ENCODE peak calls at places on chromosomes 5 and 9, in ten cellular contexts. One of them, this sample, is unnamed.
A peak's percentile ranks its signal among the peaks of the same experiment; 100 is the strongest.

GRCh38 chr9:116152390-116152789 is 1.2 kb upstream of the PAPPA start:
- DNase-seq in endodermal cell: no peak
- DNase-seq in Peyer's patch: no peak
- DNase-seq in adrenal gland: no peak
- DNase-seq in IMR-90: peak; percentile 70
- DNase-seq in H9: no peak
- DNase-seq in WERI-Rb-1: no peak
- DNase-seq in tibial artery: no peak
- DNase-seq in lower lobe of right lung: no peak
- DNase-seq in Panc1: no peak
- DNase-seq in this sample: no peak

GRCh38 chr9:109568568-109569210 is 70.6 kb upstream of the PTPN3 start:
- DNase-seq in Peyer's patch: no peak
- DNase-seq in endodermal cell: no peak
- DNase-seq in Panc1: no peak
- DNase-seq in H9: no peak
- DNase-seq in WERI-Rb-1: no peak
- DNase-seq in adrenal gland: no peak
- DNase-seq in IMR-90: no peak
- DNase-seq in lower lobe of right lung: no peak
- DNase-seq in tibial artery: no peak
- DNase-seq in this sample: no peak

GRCh38 chr9:85212209-85212608 is 529.5 kb downstream of the AGTPBP1 start:
- DNase-seq in adrenal gland: no peak
- DNase-seq in endodermal cell: no peak
- DNase-seq in H9: no peak
- DNase-seq in lower lobe of right lung: no peak
- DNase-seq in tibial artery: no peak
- DNase-seq in WERI-Rb-1: no peak
- DNase-seq in Panc1: no peak
- DNase-seq in Peyer's patch: no peak
- DNase-seq in IMR-90: no peak
- DNase-seq in this sample: no peak

GRCh38 chr5:158388018-158388417 is 529.1 kb upstream of the CLINT1 start:
- DNase-seq in Peyer's patch: no peak
- DNase-seq in adrenal gland: no peak
- DNase-seq in Panc1: no peak
- DNase-seq in endodermal cell: no peak
- DNase-seq in IMR-90: no peak
- DNase-seq in H9: no peak
- DNase-seq in tibial artery: no peak
- DNase-seq in lower lobe of right lung: no peak
- DNase-seq in WERI-Rb-1: peak; percentile 24
- DNase-seq in this sample: no peak

GRCh38 chr9:106799146-106799545 is 63.8 kb upstream of the ZNF462 start:
- DNase-seq in adrenal gland: no peak
- DNase-seq in H9: no peak
- DNase-seq in tibial artery: no peak
- DNase-seq in Peyer's patch: no peak
- DNase-seq in endodermal cell: no peak
- DNase-seq in IMR-90: peak; percentile 79
- DNase-seq in Panc1: peak; percentile 4
- DNase-seq in lower lobe of right lung: no peak
- DNase-seq in WERI-Rb-1: no peak
- DNase-seq in this sample: no peak

GRCh38 chr9:122036988-122037387 is 56.1 kb downstream of the TTLL11 start:
- DNase-seq in IMR-90: peak; percentile 68
- DNase-seq in tibial artery: no peak
- DNase-seq in adrenal gland: no peak
- DNase-seq in lower lobe of right lung: no peak
- DNase-seq in Peyer's patch: no peak
- DNase-seq in H9: no peak
- DNase-seq in Panc1: no peak
- DNase-seq in endodermal cell: no peak
- DNase-seq in WERI-Rb-1: no peak
- DNase-seq in this sample: no peak

GRCh38 chr9:114908104-114908621 is 22.2 kb downstream of the TNFSF8 start:
- DNase-seq in tibial artery: no peak
- DNase-seq in endodermal cell: peak; percentile 72
- DNase-seq in WERI-Rb-1: peak; percentile 52
- DNase-seq in IMR-90: peak; percentile 52
- DNase-seq in Peyer's patch: peak; percentile 64
- DNase-seq in Panc1: no peak
- DNase-seq in adrenal gland: no peak
- DNase-seq in lower lobe of right lung: no peak
- DNase-seq in H9: peak; percentile 46
- DNase-seq in this sample: no peak

GRCh38 chr9:131649646-131650045 is 90.2 kb downstream of the RAPGEF1 start:
- DNase-seq in WERI-Rb-1: no peak
- DNase-seq in IMR-90: no peak
- DNase-seq in H9: no peak
- DNase-seq in tibial artery: no peak
- DNase-seq in Peyer's patch: no peak
- DNase-seq in adrenal gland: no peak
- DNase-seq in Panc1: no peak
- DNase-seq in lower lobe of right lung: no peak
- DNase-seq in endodermal cell: no peak
- DNase-seq in this sample: no peak

GRCh38 chr9:133572821-133573361 is 36.3 kb downstream of the FAM163B start:
- DNase-seq in H9: no peak
- DNase-seq in WERI-Rb-1: no peak
- DNase-seq in tibial artery: peak; percentile 77
- DNase-seq in Peyer's patch: no peak
- DNase-seq in lower lobe of right lung: peak; percentile 69
- DNase-seq in adrenal gland: peak; percentile 28
- DNase-seq in endodermal cell: no peak
- DNase-seq in IMR-90: no peak
- DNase-seq in Panc1: no peak
- DNase-seq in this sample: no peak

GRCh38 chr5:109324351-109324750 is 85.4 kb downstream of the PJA2 start:
- DNase-seq in IMR-90: no peak
- DNase-seq in adrenal gland: no peak
- DNase-seq in H9: no peak
- DNase-seq in Panc1: no peak
- DNase-seq in endodermal cell: peak; percentile 53
- DNase-seq in Peyer's patch: no peak
- DNase-seq in WERI-Rb-1: no peak
- DNase-seq in tibial artery: no peak
- DNase-seq in lower lobe of right lung: no peak
- DNase-seq in this sample: no peak

GRCh38 chr9:5695860-5696259 is 67.0 kb downstream of the RIC1 start:
- DNase-seq in Panc1: no peak
- DNase-seq in tibial artery: no peak
- DNase-seq in Peyer's patch: no peak
- DNase-seq in WERI-Rb-1: no peak
- DNase-seq in lower lobe of right lung: no peak
- DNase-seq in IMR-90: no peak
- DNase-seq in endodermal cell: no peak
- DNase-seq in H9: no peak
- DNase-seq in adrenal gland: no peak
- DNase-seq in this sample: no peak

GRCh38 chr9:89440548-89440947 is 57.4 kb downstream of the SEMA4D start:
- DNase-seq in IMR-90: no peak
- DNase-seq in Panc1: no peak
- DNase-seq in tibial artery: peak; percentile 75
- DNase-seq in lower lobe of right lung: peak; percentile 90
- DNase-seq in WERI-Rb-1: no peak
- DNase-seq in adrenal gland: peak; percentile 63
- DNase-seq in endodermal cell: no peak
- DNase-seq in H9: no peak
- DNase-seq in Peyer's patch: no peak
- DNase-seq in this sample: no peak

GRCh38 chr5:132460835-132461230 is 29.7 kb downstream of the IRF1 start:
- DNase-seq in adrenal gland: peak; percentile 9
- DNase-seq in lower lobe of right lung: no peak
- DNase-seq in IMR-90: no peak
- DNase-seq in Peyer's patch: peak; percentile 46
- DNase-seq in Panc1: no peak
- DNase-seq in WERI-Rb-1: no peak
- DNase-seq in tibial artery: peak; percentile 54
- DNase-seq in endodermal cell: no peak
- DNase-seq in H9: no peak
- DNase-seq in this sample: no peak

GRCh38 chr5:167754501-167754941 is 536.9 kb upstream of the WWC1 start:
- DNase-seq in Peyer's patch: no peak
- DNase-seq in tibial artery: no peak
- DNase-seq in Panc1: no peak
- DNase-seq in adrenal gland: no peak
- DNase-seq in IMR-90: no peak
- DNase-seq in lower lobe of right lung: no peak
- DNase-seq in WERI-Rb-1: no peak
- DNase-seq in endodermal cell: no peak
- DNase-seq in H9: no peak
- DNase-seq in this sample: no peak

GRCh38 chr5:80698369-80698768 is 43.6 kb upstream of the DHFR start:
- DNase-seq in H9: no peak
- DNase-seq in endodermal cell: no peak
- DNase-seq in tibial artery: no peak
- DNase-seq in Peyer's patch: no peak
- DNase-seq in WERI-Rb-1: no peak
- DNase-seq in lower lobe of right lung: no peak
- DNase-seq in Panc1: no peak
- DNase-seq in adrenal gland: no peak
- DNase-seq in IMR-90: no peak
- DNase-seq in this sample: no peak

GRCh38 chr5:136028782-136029742 is at the start of gene TGFBI:
- DNase-seq in H9: peak; percentile 73
- DNase-seq in endodermal cell: peak; percentile 90
- DNase-seq in tibial artery: peak; percentile 89
- DNase-seq in Peyer's patch: peak; percentile 76
- DNase-seq in lower lobe of right lung: peak; percentile 82
- DNase-seq in WERI-Rb-1: peak; percentile 42
- DNase-seq in IMR-90: peak; percentile 67
- DNase-seq in Panc1: no peak
- DNase-seq in adrenal gland: peak; percentile 50
- DNase-seq in this sample: no peak
- TF ChIP-seq CTCF in H9: peak; percentile 15
- TF ChIP-seq CTCF in endodermal cell: peak; percentile 39
- TF ChIP-seq CTCF in tibial artery: no peak
- TF ChIP-seq CTCF in Peyer's patch: no peak
- TF ChIP-seq CTCF in lower lobe of right lung: peak; percentile 20
- TF ChIP-seq CTCF in WERI-Rb-1: no peak
- TF ChIP-seq CTCF in IMR-90: peak; percentile 17
- TF ChIP-seq CTCF in Panc1: peak; percentile 56
- TF ChIP-seq CTCF in adrenal gland: no peak
- TF ChIP-seq CTCF in this sample: no peak

DNA sequence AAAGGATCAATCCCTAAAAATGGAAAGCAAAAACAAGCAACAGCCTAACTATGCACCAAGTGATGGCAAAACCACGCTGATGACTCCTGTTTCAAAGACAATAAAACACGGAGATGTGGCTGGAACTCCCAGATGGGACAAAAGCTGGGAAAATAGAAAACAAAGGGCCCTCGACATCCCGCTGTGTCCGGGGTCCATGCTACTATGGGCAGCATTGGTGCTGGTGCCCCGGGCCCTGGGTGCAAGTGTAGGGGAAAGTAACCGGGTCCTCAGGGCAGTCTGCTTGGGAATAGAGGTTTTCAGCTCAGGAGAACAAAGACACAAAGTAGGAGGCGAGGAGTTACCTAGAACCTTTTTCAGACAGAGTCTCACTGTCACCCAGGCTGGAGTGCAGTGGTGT is 46.1 kb downstream of the MRPL36 start:
- DNase-seq in Peyer's patch: no peak
- DNase-seq in endodermal cell: peak; percentile 22
- DNase-seq in tibial artery: no peak
- DNase-seq in H9: peak; percentile 10
- DNase-seq in WERI-Rb-1: no peak
- DNase-seq in IMR-90: no peak
- DNase-seq in lower lobe of right lung: peak; percentile 20
- DNase-seq in adrenal gland: no peak
- DNase-seq in Panc1: no peak
- DNase-seq in this sample: no peak
- H3K27me3 ChIP-seq in Peyer's patch: no peaks in the 10 kb centered on the region
- H3K27me3 ChIP-seq in endodermal cell: no peaks in the 10 kb centered on the region
- H3K27me3 ChIP-seq in tibial artery: peaks cover 13% of the 10 kb centered on the region
- H3K27me3 ChIP-seq in H9: no peaks in the 10 kb centered on the region
- H3K27me3 ChIP-seq in WERI-Rb-1: peaks cover 95% of the 10 kb centered on the region
- H3K27me3 ChIP-seq in IMR-90: peaks cover 13% of the 10 kb centered on the region
- H3K27me3 ChIP-seq in lower lobe of right lung: peaks cover 14% of the 10 kb centered on the region
- H3K27me3 ChIP-seq in adrenal gland: no peaks in the 10 kb centered on the region
- H3K27me3 ChIP-seq in Panc1: no peaks in the 10 kb centered on the region
- H3K27me3 ChIP-seq in this sample: peaks cover 5% of the 10 kb centered on the region

DNA sequence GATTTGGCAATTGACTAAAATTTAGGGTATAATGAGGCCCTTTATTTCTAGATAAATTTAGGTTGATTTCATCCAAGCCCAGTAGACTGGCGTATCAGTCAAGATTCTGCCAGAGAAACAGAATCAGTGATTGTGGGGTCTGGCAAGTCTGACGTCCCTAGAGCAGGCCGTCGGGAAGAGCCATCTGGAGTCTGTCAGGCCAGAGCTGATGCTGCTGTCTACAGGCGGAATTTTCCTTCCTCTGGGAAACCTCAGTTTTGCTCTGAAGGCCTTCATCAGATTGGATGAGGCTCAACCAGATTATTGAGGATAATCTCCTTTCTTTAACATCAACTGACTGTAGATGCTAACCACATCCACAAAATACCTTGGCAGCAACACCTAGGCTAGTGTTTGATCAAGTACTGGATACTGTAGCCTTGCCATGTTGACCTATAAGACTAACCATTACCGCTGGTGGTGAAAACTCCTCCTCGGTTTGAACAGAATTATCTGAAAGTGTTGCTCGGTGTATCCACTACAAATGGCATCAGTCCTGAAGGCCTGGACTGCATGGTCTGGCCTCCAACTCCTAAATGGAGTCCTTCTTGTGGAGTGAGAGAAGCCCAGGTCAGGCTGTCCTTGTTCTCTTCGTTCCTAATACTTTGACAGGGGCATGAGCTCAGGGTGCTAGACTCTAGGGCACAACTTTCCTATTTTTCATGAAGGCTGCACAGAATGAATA is 83.2 kb upstream of the ANKH start:
- DNase-seq in Peyer's patch: no peak
- DNase-seq in adrenal gland: no peak
- DNase-seq in Panc1: no peak
- DNase-seq in H9: no peak
- DNase-seq in WERI-Rb-1: peak; percentile 73
- DNase-seq in IMR-90: no peak
- DNase-seq in tibial artery: no peak
- DNase-seq in lower lobe of right lung: no peak
- DNase-seq in endodermal cell: no peak
- DNase-seq in this sample: no peak
- TF ChIP-seq CTCF in Peyer's patch: no peak
- TF ChIP-seq CTCF in adrenal gland: no peak
- TF ChIP-seq CTCF in Panc1: no peak
- TF ChIP-seq CTCF in H9: no peak
- TF ChIP-seq CTCF in WERI-Rb-1: no peak
- TF ChIP-seq CTCF in IMR-90: no peak
- TF ChIP-seq CTCF in tibial artery: no peak
- TF ChIP-seq CTCF in lower lobe of right lung: no peak
- TF ChIP-seq CTCF in endodermal cell: no peak
- TF ChIP-seq CTCF in this sample: no peak

DNA sequence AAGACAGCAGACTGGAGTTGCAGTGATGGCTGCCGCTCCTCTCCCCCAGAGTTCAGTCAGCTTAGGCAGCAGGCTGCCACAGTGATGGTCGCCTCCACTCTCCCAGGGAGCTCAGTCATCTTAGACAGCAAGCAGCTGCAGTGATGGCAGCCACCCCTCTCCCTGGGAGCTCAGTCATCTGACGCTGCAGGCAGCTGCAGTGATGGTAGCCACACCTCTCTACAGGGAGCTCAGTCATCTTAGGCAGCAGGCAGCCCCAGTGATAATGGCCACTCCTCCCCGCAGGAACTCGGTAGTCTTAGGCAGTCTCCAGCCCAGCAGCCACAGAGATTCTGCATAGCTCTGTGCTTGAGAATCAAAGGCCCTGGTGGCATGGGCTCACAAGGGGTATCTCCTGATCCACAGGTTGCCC is 582.7 kb downstream of the DTWD2 start:
- DNase-seq in IMR-90: no peak
- DNase-seq in tibial artery: no peak
- DNase-seq in Panc1: no peak
- DNase-seq in Peyer's patch: no peak
- DNase-seq in WERI-Rb-1: peak; percentile 57
- DNase-seq in H9: peak; percentile 54
- DNase-seq in lower lobe of right lung: no peak
- DNase-seq in endodermal cell: peak; percentile 76
- DNase-seq in adrenal gland: no peak
- DNase-seq in this sample: no peak
- H3K27me3 ChIP-seq in IMR-90: no peaks in the 10 kb centered on the region
- H3K27me3 ChIP-seq in tibial artery: no peaks in the 10 kb centered on the region
- H3K27me3 ChIP-seq in Panc1: no peaks in the 10 kb centered on the region
- H3K27me3 ChIP-seq in Peyer's patch: no peaks in the 10 kb centered on the region
- H3K27me3 ChIP-seq in WERI-Rb-1: no peaks in the 10 kb centered on the region
- H3K27me3 ChIP-seq in H9: no peaks in the 10 kb centered on the region
- H3K27me3 ChIP-seq in lower lobe of right lung: no peaks in the 10 kb centered on the region
- H3K27me3 ChIP-seq in endodermal cell: no peaks in the 10 kb centered on the region
- H3K27me3 ChIP-seq in adrenal gland: no peaks in the 10 kb centered on the region
- H3K27me3 ChIP-seq in this sample: no peaks in the 10 kb centered on the region

This sample was measured in CD4-positive, alpha-beta T cell.